ENCODE peak calls at places on chromosomes 7 and 10, in four cellular contexts. One of them, this sample, is unnamed.

GRCh38 chr10:128322106-128322505 is 195.9 kb upstream of the MKI67 start:
- DNase-seq in GM12864: no peak
- DNase-seq in colonic mucosa: no peak
- DNase-seq in psoas muscle: no peak
- DNase-seq in this sample: no peak

GRCh38 chr7:75905785-75906604 is 9.0 kb upstream of the POR start:
- DNase-seq in GM12864: no peak
- DNase-seq in psoas muscle: peak
- DNase-seq in colonic mucosa: peak
- DNase-seq in this sample: no peak

GRCh38 chr10:29618341-29619171 is 16.2 kb downstream of the SVIL start:
- DNase-seq in GM12864: no peak
- DNase-seq in colonic mucosa: peak
- DNase-seq in psoas muscle: peak
- DNase-seq in this sample: no peak

GRCh38 chr7:44288811-44289340 is 36.5 kb downstream of the CAMK2B start:
- DNase-seq in colonic mucosa: no peak
- DNase-seq in GM12864: no peak
- DNase-seq in psoas muscle: no peak
- DNase-seq in this sample: no peak

GRCh38 chr10:98309366-98310355 is 41.7 kb upstream of the LOXL4 start:
- DNase-seq in GM12864: no peak
- DNase-seq in colonic mucosa: peak
- DNase-seq in psoas muscle: peak
- DNase-seq in this sample: peak

GRCh38 chr10:98394855-98395440 is 20.0 kb downstream of the PYROXD2 start:
- DNase-seq in psoas muscle: no peak
- DNase-seq in GM12864: no peak
- DNase-seq in colonic mucosa: no peak
- DNase-seq in this sample: no peak

GRCh38 chr10:92789067-92789466 is 59.3 kb upstream of the EXOC6 start:
- DNase-seq in colonic mucosa: no peak
- DNase-seq in GM12864: no peak
- DNase-seq in psoas muscle: no peak
- DNase-seq in this sample: no peak

GRCh38 chr7:835491-836401 is 3.5 kb downstream of the SUN1 start:
- DNase-seq in GM12864: no peak
- DNase-seq in psoas muscle: no peak
- DNase-seq in colonic mucosa: no peak
- DNase-seq in this sample: no peak

GRCh38 chr7:34844936-34845665 is 187.1 kb downstream of the NPSR1 start:
- DNase-seq in psoas muscle: no peak
- DNase-seq in colonic mucosa: no peak
- DNase-seq in GM12864: no peak
- DNase-seq in this sample: no peak

GRCh38 chr7:44044315-44045225 is at the start of gene DBNL:
- DNase-seq in GM12864: peak
- DNase-seq in psoas muscle: peak
- DNase-seq in colonic mucosa: peak
- DNase-seq in this sample: peak

GRCh38 chr7:92988051-92988450 is 129.7 kb downstream of the SAMD9 start:
- DNase-seq in psoas muscle: no peak
- DNase-seq in GM12864: no peak
- DNase-seq in colonic mucosa: no peak
- DNase-seq in this sample: no peak

GRCh38 chr7:93574269-93574645 is 267 bp downstream of the CALCR start:
- DNase-seq in psoas muscle: no peak
- DNase-seq in GM12864: no peak
- DNase-seq in colonic mucosa: no peak
- DNase-seq in this sample: no peak

GRCh38 chr7:99375070-99375807 is 709 bp downstream of the ARPC1B start:
- DNase-seq in colonic mucosa: peak
- DNase-seq in psoas muscle: peak
- DNase-seq in GM12864: no peak
- DNase-seq in this sample: peak

GRCh38 chr10:75038335-75038734 is 73.1 kb upstream of the SAMD8 start:
- DNase-seq in colonic mucosa: no peak
- DNase-seq in psoas muscle: peak
- DNase-seq in GM12864: no peak
- DNase-seq in this sample: no peak

GRCh38 chr10:124049484-124049883 is 43.9 kb downstream of the CHST15 start:
- DNase-seq in colonic mucosa: no peak
- DNase-seq in psoas muscle: no peak
- DNase-seq in GM12864: no peak
- DNase-seq in this sample: no peak

GRCh38 chr7:127437772-127438330 is 45.3 kb upstream of the ZNF800 start:
- DNase-seq in GM12864: no peak
- DNase-seq in psoas muscle: no peak
- DNase-seq in colonic mucosa: no peak
- DNase-seq in this sample: no peak

GRCh38 chr10:29763396-29763795 is 128.6 kb upstream of the SVIL start:
- DNase-seq in colonic mucosa: no peak
- DNase-seq in psoas muscle: no peak
- DNase-seq in GM12864: no peak
- DNase-seq in this sample: no peak

GRCh38 chr10:73768881-73769280 is 13.0 kb upstream of the CHCHD1 start:
- DNase-seq in GM12864: no peak
- DNase-seq in psoas muscle: no peak
- DNase-seq in colonic mucosa: no peak
- DNase-seq in this sample: peak

GRCh38 chr7:35646289-35647033 is 48.5 kb downstream of the HERPUD2 start:
- DNase-seq in GM12864: no peak
- DNase-seq in colonic mucosa: no peak
- DNase-seq in psoas muscle: no peak
- DNase-seq in this sample: no peak

GRCh38 chr7:3267928-3268690 is 32.9 kb upstream of the SDK1 start:
- DNase-seq in GM12864: no peak
- DNase-seq in colonic mucosa: no peak
- DNase-seq in psoas muscle: no peak
- DNase-seq in this sample: no peak

GRCh38 chr10:55551603-55552002 is 750.6 kb upstream of the PCDH15 start:
- DNase-seq in psoas muscle: no peak
- DNase-seq in colonic mucosa: no peak
- DNase-seq in GM12864: no peak
- DNase-seq in this sample: no peak

GRCh38 chr7:3978839-3979238 is 677.8 kb downstream of the SDK1 start:
- DNase-seq in GM12864: no peak
- DNase-seq in psoas muscle: no peak
- DNase-seq in colonic mucosa: no peak
- DNase-seq in this sample: no peak

GRCh38 chr7:128352138-128352537 is 8.4 kb upstream of the RBM28 start:
- DNase-seq in colonic mucosa: no peak
- DNase-seq in psoas muscle: peak
- DNase-seq in GM12864: no peak
- DNase-seq in this sample: no peak

GRCh38 chr7:92446869-92447238 is 428 bp upstream of the GATAD1 start:
- DNase-seq in psoas muscle: no peak
- DNase-seq in GM12864: no peak
- DNase-seq in colonic mucosa: no peak
- DNase-seq in this sample: no peak

GRCh38 chr10:8052970-8053445 is 1.5 kb upstream of the GATA3 start:
- DNase-seq in GM12864: no peak
- DNase-seq in colonic mucosa: no peak
- DNase-seq in psoas muscle: no peak
- DNase-seq in this sample: no peak

GRCh38 chr7:64183126-64183742 is 23.8 kb upstream of the ZNF735 start:
- DNase-seq in GM12864: no peak
- DNase-seq in colonic mucosa: no peak
- DNase-seq in psoas muscle: peak
- DNase-seq in this sample: no peak

GRCh38 chr7:100049441-100050291 is at the start of gene ZSCAN21:
- DNase-seq in GM12864: peak
- DNase-seq in colonic mucosa: peak
- DNase-seq in psoas muscle: peak
- DNase-seq in this sample: peak

GRCh38 chr10:3928569-3928968 is 143.6 kb upstream of the KLF6 start:
- DNase-seq in GM12864: no peak
- DNase-seq in psoas muscle: no peak
- DNase-seq in colonic mucosa: no peak
- DNase-seq in this sample: no peak

GRCh38 chr10:22849077-22849810 is 78.6 kb upstream of the ARMC3 start:
- DNase-seq in psoas muscle: peak
- DNase-seq in GM12864: no peak
- DNase-seq in colonic mucosa: peak
- DNase-seq in this sample: no peak

GRCh38 chr10:133422821-133423771 is 1.3 kb downstream of the SPRN start:
- DNase-seq in GM12864: no peak
- DNase-seq in colonic mucosa: no peak
- DNase-seq in psoas muscle: no peak
- DNase-seq in this sample: no peak

GRCh38 chr10:7102557-7103349 is 308.1 kb downstream of the SFMBT2 start:
- DNase-seq in GM12864: no peak
- DNase-seq in psoas muscle: no peak
- DNase-seq in colonic mucosa: no peak
- DNase-seq in this sample: no peak

GRCh38 chr7:18495412-18496335 is at the start of gene HDAC9:
- DNase-seq in psoas muscle: peak
- DNase-seq in colonic mucosa: no peak
- DNase-seq in GM12864: peak
- DNase-seq in this sample: peak

GRCh38 chr10:98400482-98400881 is 14.5 kb downstream of the PYROXD2 start:
- DNase-seq in psoas muscle: no peak
- DNase-seq in colonic mucosa: no peak
- DNase-seq in GM12864: no peak
- DNase-seq in this sample: no peak

GRCh38 chr10:93131956-93132355 is 58.3 kb downstream of the CYP26A1 start:
- DNase-seq in colonic mucosa: peak
- DNase-seq in psoas muscle: no peak
- DNase-seq in GM12864: no peak
- DNase-seq in this sample: no peak

GRCh38 chr10:93452143-93452542 is 30.0 kb downstream of the MYOF start:
- DNase-seq in colonic mucosa: no peak
- DNase-seq in GM12864: peak
- DNase-seq in psoas muscle: no peak
- DNase-seq in this sample: peak

DNA sequence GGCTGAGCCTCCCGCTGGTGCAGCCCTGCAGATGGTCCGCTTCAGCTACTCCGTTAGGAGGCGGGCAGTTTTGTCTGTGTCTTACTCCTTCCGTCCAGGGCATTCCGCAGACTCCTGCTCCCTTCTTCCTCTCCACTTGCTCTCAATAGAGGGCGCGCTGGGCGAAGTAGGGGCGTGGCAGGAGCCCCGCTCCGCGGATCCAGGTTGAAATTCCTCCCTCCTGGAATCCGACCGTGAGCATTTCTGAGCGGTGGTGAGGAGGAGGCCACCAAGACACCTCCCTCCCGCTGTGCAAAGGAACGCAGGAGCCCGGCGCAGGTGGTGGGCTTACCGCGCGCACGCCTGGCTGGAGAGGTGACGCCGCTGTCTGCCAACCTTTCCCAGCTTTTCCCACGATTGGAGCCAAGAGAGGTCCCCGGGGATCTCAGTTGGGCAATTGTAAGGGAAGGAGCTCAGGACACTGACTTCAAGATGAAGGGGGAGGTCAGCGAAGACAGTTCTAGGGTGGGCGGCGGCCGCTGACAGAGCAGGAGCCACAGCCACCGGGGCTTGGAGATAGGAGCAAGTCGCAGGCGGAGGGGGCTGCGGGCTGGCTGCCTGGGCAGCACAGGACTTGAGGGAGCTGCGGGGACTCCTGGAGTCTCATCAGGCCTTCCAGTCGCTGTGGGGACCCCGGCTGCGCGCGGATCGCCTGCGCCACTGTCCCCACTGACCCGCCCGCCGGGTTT is 1011.3 kb downstream of the XPNPEP1 start:
- DNase-seq in colonic mucosa: peak
- DNase-seq in psoas muscle: peak
- DNase-seq in GM12864: no peak
- DNase-seq in this sample: peak
- TF ChIP-seq CTCF in colonic mucosa: no peak
- TF ChIP-seq CTCF in psoas muscle: no peak
- TF ChIP-seq CTCF in GM12864: no peak
- TF ChIP-seq CTCF in this sample: peak

GRCh38 chr7:130736298-130736900 is 2.4 kb upstream of the KLF14 start:
- DNase-seq in psoas muscle: no peak
- DNase-seq in GM12864: no peak
- DNase-seq in colonic mucosa: no peak
- DNase-seq in this sample: no peak
- TF ChIP-seq CTCF in psoas muscle: no peak
- TF ChIP-seq CTCF in GM12864: no peak
- TF ChIP-seq CTCF in colonic mucosa: no peak
- TF ChIP-seq CTCF in this sample: no peak

GRCh38 chr10:62424026-62424425 is 49.9 kb downstream of the ZNF365 start:
- DNase-seq in colonic mucosa: no peak
- DNase-seq in psoas muscle: no peak
- DNase-seq in GM12864: no peak
- DNase-seq in this sample: no peak
- TF ChIP-seq CTCF in colonic mucosa: no peak
- TF ChIP-seq CTCF in psoas muscle: no peak
- TF ChIP-seq CTCF in GM12864: no peak
- TF ChIP-seq CTCF in this sample: no peak

GRCh38 chr7:129778770-129779601 is 167.5 kb downstream of the NRF1 start:
- DNase-seq in psoas muscle: no peak
- DNase-seq in GM12864: no peak
- DNase-seq in colonic mucosa: peak
- DNase-seq in this sample: no peak
- TF ChIP-seq CTCF in psoas muscle: peak
- TF ChIP-seq CTCF in GM12864: no peak
- TF ChIP-seq CTCF in colonic mucosa: no peak
- TF ChIP-seq CTCF in this sample: no peak

GRCh38 chr7:20217193-20217948 is at the start of gene MACC1:
- DNase-seq in GM12864: peak
- DNase-seq in colonic mucosa: peak
- DNase-seq in psoas muscle: no peak
- DNase-seq in this sample: peak
- TF ChIP-seq CTCF in GM12864: peak
- TF ChIP-seq CTCF in colonic mucosa: peak
- TF ChIP-seq CTCF in psoas muscle: no peak
- TF ChIP-seq CTCF in this sample: peak

GRCh38 chr10:118997379-118997778 is 32.1 kb upstream of the NANOS1 start:
- DNase-seq in psoas muscle: no peak
- DNase-seq in colonic mucosa: no peak
- DNase-seq in GM12864: no peak
- DNase-seq in this sample: no peak

GRCh38 chr10:118995739-118996138 is 33.8 kb upstream of the NANOS1 start:
- DNase-seq in psoas muscle: no peak
- DNase-seq in GM12864: no peak
- DNase-seq in colonic mucosa: no peak
- DNase-seq in this sample: no peak

GRCh38 chr10:119001717-119002500 is 27.6 kb upstream of the NANOS1 start:
- DNase-seq in GM12864: no peak
- DNase-seq in colonic mucosa: no peak
- DNase-seq in psoas muscle: no peak
- DNase-seq in this sample: no peak

GRCh38 chr10:118994321-118994720 is 35.2 kb upstream of the NANOS1 start:
- DNase-seq in GM12864: no peak
- DNase-seq in colonic mucosa: no peak
- DNase-seq in psoas muscle: no peak
- DNase-seq in this sample: no peak

DNA sequence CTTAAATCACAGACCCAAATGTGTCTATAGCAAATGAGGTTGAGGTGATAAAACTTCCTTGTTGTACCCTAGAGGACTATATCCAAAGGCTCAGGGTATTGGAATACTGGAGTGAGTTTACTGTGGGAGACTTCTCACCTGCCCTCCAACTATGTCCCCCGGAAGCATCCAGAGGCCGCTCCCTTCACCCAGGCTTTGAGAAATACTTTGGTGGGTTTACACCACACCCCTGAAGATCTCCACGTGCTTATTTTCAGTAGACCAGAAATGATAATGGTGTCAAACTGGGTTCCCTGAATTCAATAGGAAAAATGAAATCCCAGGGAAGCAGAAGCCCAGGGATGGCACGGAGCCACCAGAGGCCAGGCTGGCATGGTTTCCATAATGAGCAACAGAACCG is 31.3 kb upstream of the NANOS1 start:
- DNase-seq in GM12864: no peak
- DNase-seq in colonic mucosa: no peak
- DNase-seq in psoas muscle: no peak
- DNase-seq in this sample: no peak
- TF ChIP-seq CTCF in GM12864: no peak
- TF ChIP-seq CTCF in colonic mucosa: no peak
- TF ChIP-seq CTCF in psoas muscle: no peak
- TF ChIP-seq CTCF in this sample: no peak

This sample was measured in GM10248.